ENCODE peak calls at places on chromosomes 2 and 18, in five cellular contexts. A, B, Q, H and T are unnamed samples.
A peak's percentile ranks its signal among the peaks of the same experiment; 100 is the strongest.

GRCh38 chr2:44582363-44583008 is 220.7 kb downstream of the CAMKMT start:
- DNase-seq in A (no peak), B (peak; percentile 65), Q (no peak), H (no peak), T (no peak)

GRCh38 chr2:159362816-159363251 is 76.3 kb upstream of the WDSUB1 start:
- DNase-seq in A (no peak), B (peak; percentile 23), Q (no peak), H (no peak), T (no peak)

GRCh38 chr2:170354855-170355649 is 177.1 kb downstream of the MYO3B start:
- DNase-seq in A (no peak), B (no peak), Q (no peak), H (no peak), T (no peak)

GRCh38 chr18:79405019-79405780 is 9.5 kb downstream of the NFATC1 start:
- DNase-seq in A (peak; percentile 37), B (no peak), Q (no peak), H (peak; percentile 54), T (peak; percentile 48)

GRCh38 chr2:70546376-70546775 is 7.2 kb downstream of the TGFA start:
- DNase-seq in A (no peak), B (peak; percentile 18), Q (no peak), H (no peak), T (no peak)

GRCh38 chr2:53452400-53452799 is 315.2 kb upstream of the CHAC2 start:
- DNase-seq in A (no peak), B (no peak), Q (no peak), H (no peak), T (no peak)

GRCh38 chr2:62250239-62250638 is 54.3 kb downstream of the B3GNT2 start:
- DNase-seq in A (no peak), B (no peak), Q (no peak), H (no peak), T (no peak)

GRCh38 chr2:222320441-222321395 is 21.9 kb upstream of the PAX3 start:
- DNase-seq in A (no peak), B (peak; percentile 24), Q (peak; percentile 62), H (no peak), T (no peak)

GRCh38 chr18:59189746-59190145 is 30.2 kb upstream of the GRP start:
- DNase-seq in A (no peak), B (peak; percentile 44), Q (no peak), H (no peak), T (no peak)

GRCh38 chr2:128441341-128442052 is 122.8 kb upstream of the HS6ST1 start:
- DNase-seq in A (no peak), B (no peak), Q (no peak), H (no peak), T (no peak)

GRCh38 chr18:79698668-79699335 is 19.2 kb downstream of the CTDP1 start:
- DNase-seq in A (peak; percentile 6), B (peak; percentile 13), Q (no peak), H (no peak), T (no peak)

GRCh38 chr2:8316356-8316755 is 365.5 kb upstream of the ID2 start:
- DNase-seq in A (no peak), B (no peak), Q (no peak), H (no peak), T (no peak)

GRCh38 chr2:202944403-202944802 is 32.3 kb downstream of the CARF start:
- DNase-seq in A (no peak), B (peak; percentile 53), Q (no peak), H (no peak), T (no peak)

GRCh38 chr2:181309161-181309560 is 148.0 kb upstream of the ITGA4 start:
- DNase-seq in A (no peak), B (no peak), Q (no peak), H (no peak), T (no peak)

GRCh38 chr2:140144611-140145010 is 1364.4 kb upstream of the NXPH2 start:
- DNase-seq in A (no peak), B (no peak), Q (no peak), H (no peak), T (no peak)

GRCh38 chr2:237314198-237314597 is 99.8 kb downstream of the COL6A3 start:
- DNase-seq in A (no peak), B (no peak), Q (no peak), H (no peak), T (no peak)

GRCh38 chr2:68193774-68194372 is 36.2 kb downstream of the PNO1 start:
- DNase-seq in A (no peak), B (peak; percentile 79), Q (no peak), H (no peak), T (no peak)

GRCh38 chr2:7034313-7034712 is 117.1 kb downstream of the RNF144A start:
- DNase-seq in A (no peak), B (peak; percentile 12), Q (peak; percentile 39), H (no peak), T (no peak)

GRCh38 chr18:49751427-49752094 is 61.8 kb downstream of the ACAA2 start:
- DNase-seq in A (no peak), B (no peak), Q (no peak), H (peak; percentile 65), T (peak; percentile 35)
- H3K27me3 ChIP-seq in A (no peaks in the 10 kb centered on the region), B (peaks cover 13% of the 10 kb centered on the region), Q (no peaks in the 10 kb centered on the region), H (no peaks in the 10 kb centered on the region), T (no peaks in the 10 kb centered on the region)

GRCh38 chr2:73228631-73229030 is 4.4 kb downstream of the PRADC1 start:
- DNase-seq in A (no peak), B (no peak), Q (no peak), H (no peak), T (peak; percentile 58)
- H3K27me3 ChIP-seq in A (no peaks in the 10 kb centered on the region), B (no peaks in the 10 kb centered on the region), Q (no peaks in the 10 kb centered on the region), H (no peaks in the 10 kb centered on the region), T (no peaks in the 10 kb centered on the region)

GRCh38 chr18:22601481-22601880 is 183.8 kb upstream of the CTAGE1 start:
- DNase-seq in A (no peak), B (peak; percentile 80), Q (no peak), H (no peak), T (no peak)
- H3K27me3 ChIP-seq in A (no peaks in the 10 kb centered on the region), B (no peaks in the 10 kb centered on the region), Q (no peaks in the 10 kb centered on the region), H (no peaks in the 10 kb centered on the region), T (no peaks in the 10 kb centered on the region)

DNA sequence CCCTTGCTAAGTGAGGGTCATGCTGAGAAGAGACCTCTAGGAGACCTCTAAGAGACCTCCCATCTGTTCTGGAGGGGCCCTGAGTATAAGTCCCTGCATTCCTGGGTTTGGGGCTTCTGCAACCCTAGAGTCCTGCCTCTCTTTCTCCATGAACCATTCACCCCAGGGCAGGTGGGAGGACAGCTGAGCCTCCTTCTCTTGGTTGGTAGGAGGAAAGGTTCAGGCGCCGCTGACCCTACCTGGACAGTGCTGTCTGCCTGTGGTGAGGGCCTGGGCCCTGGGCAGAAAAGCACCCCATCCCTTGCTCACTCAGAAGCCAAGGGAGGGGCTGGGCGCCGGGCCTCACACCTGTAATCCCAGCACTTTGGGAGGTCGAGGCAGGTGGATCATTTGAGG is 604 bp upstream of the VIL1 start:
- DNase-seq in A (no peak), B (no peak), Q (no peak), H (no peak), T (no peak)
- H3K27me3 ChIP-seq in A (no peaks in the 10 kb centered on the region), B (no peaks in the 10 kb centered on the region), Q (no peaks in the 10 kb centered on the region), H (no peaks in the 10 kb centered on the region), T (no peaks in the 10 kb centered on the region)

GRCh38 chr2:176175729-176176074 is 12.8 kb upstream of the HOXD1 start:
- DNase-seq in A (no peak), B (no peak), Q (no peak), H (no peak), T (no peak)
- H3K27me3 ChIP-seq in A (peaks cover 94% of the 10 kb centered on the region), B (no peaks in the 10 kb centered on the region), Q (peaks cover 100% of the 10 kb centered on the region), H (peaks cover 70% of the 10 kb centered on the region), T (peaks cover 91% of the 10 kb centered on the region)

GRCh38 chr18:12895016-12895415 is 11.0 kb upstream of the PTPN2 start:
- DNase-seq in A (no peak), B (no peak), Q (no peak), H (no peak), T (no peak)
- H3K27me3 ChIP-seq in A (peaks cover 4% of the 10 kb centered on the region), B (no peaks in the 10 kb centered on the region), Q (no peaks in the 10 kb centered on the region), H (no peaks in the 10 kb centered on the region), T (no peaks in the 10 kb centered on the region)